ENCODE peak calls at places on chromosomes 12 and 14, in five cellular contexts. P, X, D, J and C are unnamed samples.

GRCh38 chr12:92570056-92570753 is 132.6 kb upstream of the PLEKHG7 start:
- DNase-seq in P (no peak), X (no peak), D (peak; percentile 89), J (peak; percentile 54), C (peak; percentile 92)

GRCh38 chr14:40292664-40293063 is 860.4 kb upstream of the FBXO33 start:
- DNase-seq in P (no peak), X (no peak), D (no peak), J (no peak), C (no peak)

GRCh38 chr14:95097385-95097784 is 59.9 kb downstream of the DICER1 start:
- DNase-seq in P (no peak), X (no peak), D (no peak), J (no peak), C (peak; percentile 42)

GRCh38 chr12:64544796-64545382 is 65.4 kb upstream of the RASSF3 start:
- DNase-seq in P (no peak), X (no peak), D (no peak), J (no peak), C (no peak)

GRCh38 chr12:18810537-18811253 is 72.8 kb downstream of the CAPZA3 start:
- DNase-seq in P (no peak), X (no peak), D (no peak), J (no peak), C (peak; percentile 21)

GRCh38 chr14:101187816-101188570 is 284.5 kb upstream of the RTL1 start:
- DNase-seq in P (peak; percentile 31), X (no peak), D (no peak), J (no peak), C (no peak)

GRCh38 chr12:117686911-117687377 is 281.8 kb downstream of the KSR2 start:
- DNase-seq in P (no peak), X (no peak), D (peak; percentile 87), J (no peak), C (no peak)

GRCh38 chr12:49089831-49090773 is 4.5 kb downstream of the DHH start:
- DNase-seq in P (no peak), X (peak; percentile 72), D (peak; percentile 43), J (peak; percentile 24), C (peak; percentile 54)

DNA sequence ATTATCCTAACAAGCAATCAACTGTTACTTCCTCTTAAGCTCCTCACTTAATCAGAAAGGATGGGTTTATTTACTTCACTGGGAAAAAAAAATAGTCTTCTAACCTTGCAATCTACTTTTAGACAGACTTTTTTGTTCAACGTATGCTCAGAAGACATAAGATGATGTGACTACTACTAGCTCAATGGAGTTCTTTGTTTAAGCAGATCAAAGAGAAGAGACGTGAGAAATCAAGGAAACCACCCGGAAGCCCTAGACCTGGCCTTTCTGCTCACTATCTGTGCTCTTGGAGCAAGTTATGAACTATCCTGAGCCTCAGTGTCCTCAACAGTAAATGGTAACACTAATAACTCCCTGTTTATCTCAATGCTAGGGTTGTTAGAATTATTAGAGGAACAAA is 78.5 kb downstream of the ARMH4 start:
- DNase-seq in P (no peak), X (no peak), D (no peak), J (no peak), C (no peak)
- TF ChIP-seq CTCF in P (no peak), X (no peak), D (no peak), J (no peak), C (no peak)

DNA sequence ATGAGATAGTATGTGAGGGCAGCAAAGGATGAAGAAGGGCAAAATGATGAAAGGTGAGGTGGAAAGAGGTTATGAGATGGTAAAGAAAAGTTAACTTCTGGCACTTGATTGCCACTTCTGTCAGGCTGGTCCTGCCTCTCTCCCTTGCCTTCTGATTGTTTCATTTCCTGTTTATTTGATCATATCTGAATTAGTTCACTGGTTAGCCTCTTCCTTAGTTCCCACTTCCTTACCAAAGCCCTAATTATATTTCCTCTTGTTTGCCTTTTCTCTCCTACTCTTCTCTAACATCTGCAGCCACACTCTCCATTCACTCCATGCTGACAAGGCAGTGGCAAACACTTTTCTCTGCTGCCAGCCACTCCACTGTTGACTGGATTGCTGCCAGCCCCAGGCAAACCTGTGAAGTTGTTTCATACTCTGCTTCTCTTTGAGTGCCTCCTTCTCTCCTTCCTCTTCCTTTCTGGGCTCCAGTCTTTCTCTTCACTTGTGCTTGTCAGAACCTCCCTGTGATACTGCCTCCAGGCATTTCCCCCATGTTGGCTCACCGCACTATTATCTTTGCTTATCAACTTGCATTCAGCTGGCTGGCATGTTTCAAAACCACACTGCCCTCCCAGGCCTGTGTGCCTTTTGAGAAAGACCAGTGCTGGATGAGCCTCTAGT is 8.1 kb downstream of the PNP start:
- DNase-seq in P (no peak), X (no peak), D (no peak), J (no peak), C (peak; percentile 49)
- H3K4me3 ChIP-seq in P (no peak overlapping the region), X (no peak overlapping the region), D (no peak overlapping the region), J (no peak overlapping the region), C (no peak overlapping the region)

DNA sequence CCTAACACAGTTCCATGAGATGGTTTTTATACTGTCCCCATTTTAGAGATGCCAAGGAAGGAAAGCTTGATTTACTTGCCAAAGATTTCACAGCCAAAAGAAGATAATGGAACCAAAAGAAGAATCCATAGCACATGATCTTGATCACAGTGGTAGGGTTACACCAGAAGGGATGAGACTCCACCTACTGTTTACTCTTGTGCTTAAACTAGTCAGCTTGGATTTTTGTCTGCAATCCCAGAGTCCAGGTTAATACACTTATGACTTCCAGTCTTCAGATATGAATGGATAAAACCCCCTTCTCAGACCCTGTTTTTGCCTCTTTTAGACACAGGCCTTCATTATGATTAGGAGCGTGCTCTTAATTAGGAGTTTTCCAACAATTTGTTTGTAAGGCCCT is 454.2 kb downstream of the AEBP2 start:
- DNase-seq in P (no peak), X (no peak), D (peak; percentile 71), J (no peak), C (peak; percentile 87)
- TF ChIP-seq CTCF in P (no peak), X (no peak), D (peak; percentile 47), J (peak; percentile 27), C (peak; percentile 65)

GRCh38 chr14:102927878-102928411 is 5.5 kb downstream of the AMN start:
- DNase-seq in P (no peak), X (no peak), D (no peak), J (no peak), C (peak; percentile 22)
- H3K4me3 ChIP-seq in P (peak overlapping the region; percentile 69), X (peak overlapping the region; percentile 27), D (no peak overlapping the region), J (peak overlapping the region; percentile 49), C (peak overlapping the region; percentile 48)

GRCh38 chr12:26831959-26832816 is 806 bp downstream of the ITPR2 start:
- DNase-seq in P (peak; percentile 85), X (peak; percentile 71), D (peak; percentile 79), J (peak; percentile 56), C (peak; percentile 81)
- TF ChIP-seq CTCF in P (no peak), X (no peak), D (no peak), J (peak; percentile 33), C (peak; percentile 38)

GRCh38 chr14:104136472-104137296 is 1.7 kb upstream of the KIF26A start:
- DNase-seq in P (no peak), X (peak; percentile 37), D (no peak), J (peak; percentile 47), C (no peak)

GRCh38 chr14:104135121-104135903 is 3.1 kb upstream of the KIF26A start:
- DNase-seq in P (no peak), X (peak; percentile 38), D (peak; percentile 14), J (peak; percentile 92), C (peak; percentile 43)

GRCh38 chr14:104137297-104138097 is 890 bp upstream of the KIF26A start:
- DNase-seq in P (no peak), X (peak; percentile 80), D (peak; percentile 32), J (peak; percentile 73), C (peak; percentile 63)

GRCh38 chr14:104134061-104134965 is 4.1 kb upstream of the KIF26A start:
- DNase-seq in P (no peak), X (no peak), D (no peak), J (peak; percentile 18), C (no peak)

GRCh38 chr14:104135904-104136471 is 2.4 kb upstream of the KIF26A start:
- DNase-seq in P (no peak), X (peak; percentile 40), D (no peak), J (peak; percentile 59), C (no peak)
- H3K4me3 ChIP-seq in P (peak overlapping the region; percentile 67), X (no peak overlapping the region), D (no peak overlapping the region), J (peak overlapping the region; percentile 64), C (no peak overlapping the region)

GRCh38 chr12:46065412-46066166 is 75.2 kb upstream of the SCAF11 start:
- DNase-seq in P (no peak), X (no peak), D (no peak), J (no peak), C (no peak)

GRCh38 chr12:46073321-46073720 is 82.9 kb upstream of the SCAF11 start:
- DNase-seq in P (no peak), X (no peak), D (no peak), J (no peak), C (no peak)

GRCh38 chr12:46067062-46067461 is 76.7 kb upstream of the SCAF11 start:
- DNase-seq in P (no peak), X (no peak), D (no peak), J (no peak), C (no peak)

GRCh38 chr12:46071769-46072624 is 81.6 kb upstream of the SCAF11 start:
- DNase-seq in P (no peak), X (peak; percentile 62), D (peak; percentile 64), J (peak; percentile 71), C (peak; percentile 86)

GRCh38 chr12:46071335-46071734 is 81.0 kb upstream of the SCAF11 start:
- DNase-seq in P (no peak), X (no peak), D (no peak), J (no peak), C (no peak)
- TF ChIP-seq CTCF in P (no peak), X (no peak), D (no peak), J (no peak), C (no peak)

GRCh38 chr14:98466807-98467206 is 805.2 kb downstream of the BCL11B start:
- DNase-seq in P (no peak), X (no peak), D (no peak), J (no peak), C (no peak)
- H3K4me3 ChIP-seq in P (no peak overlapping the region), X (no peak overlapping the region), D (no peak overlapping the region), J (no peak overlapping the region), C (no peak overlapping the region)

GRCh38 chr14:31566456-31566855 is 5.3 kb downstream of the NUBPL start:
- DNase-seq in P (no peak), X (no peak), D (no peak), J (no peak), C (no peak)
- TF ChIP-seq CTCF in P (no peak), X (no peak), D (no peak), J (no peak), C (no peak)

DNA sequence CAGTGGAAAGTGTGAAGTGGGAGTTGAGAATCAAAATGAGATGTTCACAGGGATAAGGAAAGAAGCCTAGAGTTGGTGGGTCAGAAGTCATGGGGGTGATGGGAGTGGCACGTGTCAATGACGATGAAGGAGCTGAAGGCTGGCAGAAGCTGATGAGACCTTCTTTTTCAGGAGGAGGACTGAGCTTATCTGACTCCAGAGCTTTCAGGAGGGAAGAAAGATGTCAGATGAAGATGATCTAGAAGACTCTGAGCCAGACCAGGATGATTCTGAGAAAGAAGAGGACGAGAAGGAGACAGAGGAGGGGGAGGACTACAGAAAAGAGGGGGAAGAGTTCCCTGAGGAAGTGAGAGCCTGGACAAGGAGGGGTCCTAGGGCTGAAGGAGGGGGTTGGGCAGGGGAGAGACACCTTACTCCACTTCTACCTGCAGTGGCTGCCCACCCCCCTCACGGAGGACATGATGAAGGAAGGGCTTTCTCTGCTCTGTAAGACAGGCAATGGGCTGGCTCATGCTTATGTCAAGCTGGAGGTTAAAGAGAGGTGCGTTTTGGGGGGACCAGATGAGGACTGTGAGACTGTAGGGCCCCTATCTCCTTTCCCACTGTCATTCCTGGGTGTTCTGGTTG is 905 bp downstream of the LRRC23 start:
- DNase-seq in P (no peak), X (no peak), D (no peak), J (no peak), C (no peak)
- H3K4me3 ChIP-seq in P (peak overlapping the region; percentile 85), X (peak overlapping the region; percentile 56), D (peak overlapping the region; percentile 91), J (peak overlapping the region; percentile 79), C (peak overlapping the region; percentile 85)